ENCODE peak calls at places on chromosomes 11 and 22, in six cellular contexts. V is Peyer's patch, A is transverse colon, L is adrenal gland, S is Right ventricle myocardium inferior, M is NCI-H2029 treated with DMSO at 0.1 percent for 48 hours. G is an unnamed sample.
A peak's percentile ranks its signal among the peaks of the same experiment; 100 is the strongest.

GRCh38 chr22:46355369-46355995 is 20.0 kb downstream of the TRMU start:
- DNase-seq in V (peak; percentile 87), A (peak; percentile 67), L (peak; percentile 66), S (peak; percentile 76), M (no peak), G (peak; percentile 74)

GRCh38 chr11:44540667-44541066 is 24.8 kb upstream of the CD82 start:
- DNase-seq in V (no peak), A (no peak), L (no peak), S (no peak), M (no peak), G (no peak)

GRCh38 chr11:103964390-103964789 is 72.0 kb upstream of the DDI1 start:
- DNase-seq in V (no peak), A (no peak), L (no peak), S (no peak), M (no peak), G (no peak)

GRCh38 chr11:128331317-128331716 is 256.0 kb downstream of the ETS1 start:
- DNase-seq in V (no peak), A (no peak), L (no peak), S (no peak), M (no peak), G (no peak)

GRCh38 chr11:116882386-116882785 is 45.0 kb upstream of the APOA1 start:
- DNase-seq in V (no peak), A (no peak), L (no peak), S (no peak), M (no peak), G (no peak)

GRCh38 chr22:46233231-46233630 is 16.9 kb downstream of the CDPF1 start:
- DNase-seq in V (no peak), A (no peak), L (peak; percentile 91), S (no peak), M (no peak), G (peak; percentile 85)

GRCh38 chr11:75626692-75627536 is 41.9 kb downstream of the MAP6 start:
- DNase-seq in V (no peak), A (no peak), L (no peak), S (no peak), M (no peak), G (no peak)

GRCh38 chr11:18304745-18305144 is 17.2 kb downstream of the HPS5 start:
- DNase-seq in V (peak; percentile 77), A (peak; percentile 33), L (no peak), S (no peak), M (no peak), G (no peak)

GRCh38 chr22:41925783-41926460 is 684 bp downstream of the TNFRSF13C start:
- DNase-seq in V (peak; percentile 92), A (peak; percentile 87), L (peak; percentile 79), S (peak; percentile 86), M (peak; percentile 23), G (no peak)

GRCh38 chr11:129918361-129918760 is 23.0 kb upstream of the NFRKB start:
- DNase-seq in V (no peak), A (no peak), L (no peak), S (no peak), M (no peak), G (no peak)

GRCh38 chr11:2394818-2395105 is 5.8 kb upstream of the TSSC4 start:
- DNase-seq in V (no peak), A (no peak), L (no peak), S (no peak), M (no peak), G (no peak)

GRCh38 chr22:39242389-39242808 is 2.4 kb downstream of the PDGFB start:
- DNase-seq in V (no peak), A (no peak), L (no peak), S (no peak), M (no peak), G (no peak)

GRCh38 chr11:84795698-84796097 is 831.4 kb downstream of the DLG2 start:
- DNase-seq in V (no peak), A (no peak), L (no peak), S (peak; percentile 56), M (no peak), G (no peak)

GRCh38 chr11:7306900-7307299 is 55.2 kb downstream of the SYT9 start:
- DNase-seq in V (no peak), A (no peak), L (no peak), S (no peak), M (no peak), G (no peak)

GRCh38 chr11:85758026-85758425 is 52.9 kb downstream of the SYTL2 start:
- DNase-seq in V (no peak), A (no peak), L (no peak), S (no peak), M (no peak), G (no peak)

GRCh38 chr11:45925550-45925949 is 3.1 kb downstream of the LARGE2 start:
- DNase-seq in V (no peak), A (no peak), L (no peak), S (peak; percentile 4), M (no peak), G (no peak)

G was measured in Ammon's horn.